ENCODE peak calls at places on chromosomes 4 and X, in nine cellular contexts. One of them, this sample, is unnamed.
A peak's percentile ranks its signal among the peaks of the same experiment; 100 is the strongest.

GRCh38 chr4:98624642-98625041 is 33.8 kb downstream of the TSPAN5 start:
- DNase-seq in esophagus squamous epithelium: no peak
- DNase-seq in mammary epithelial cell: no peak
- DNase-seq in kidney epithelial cell: no peak
- DNase-seq in sigmoid colon: no peak
- DNase-seq in A549: no peak
- DNase-seq in CD4-positive, alpha-beta T cell: no peak
- DNase-seq in neural crest cell: no peak
- DNase-seq in type B pancreatic cell: no peak
- DNase-seq in this sample: no peak

GRCh38 chr4:103375278-103375677 is 177.1 kb upstream of the CENPE start:
- DNase-seq in esophagus squamous epithelium: no peak
- DNase-seq in mammary epithelial cell: peak; percentile 48
- DNase-seq in kidney epithelial cell: peak; percentile 26
- DNase-seq in sigmoid colon: no peak
- DNase-seq in A549: no peak
- DNase-seq in CD4-positive, alpha-beta T cell: no peak
- DNase-seq in neural crest cell: no peak
- DNase-seq in type B pancreatic cell: no peak
- DNase-seq in this sample: no peak

GRCh38 chr4:6900181-6900812 is 9.3 kb upstream of the TBC1D14 start:
- DNase-seq in esophagus squamous epithelium: no peak
- DNase-seq in mammary epithelial cell: no peak
- DNase-seq in kidney epithelial cell: no peak
- DNase-seq in sigmoid colon: peak; percentile 49
- DNase-seq in A549: no peak
- DNase-seq in CD4-positive, alpha-beta T cell: no peak
- DNase-seq in neural crest cell: no peak
- DNase-seq in type B pancreatic cell: no peak
- DNase-seq in this sample: no peak

GRCh38 chr4:131566026-131566425 is 1583.1 kb upstream of the PCDH10 start:
- DNase-seq in esophagus squamous epithelium: no peak
- DNase-seq in mammary epithelial cell: peak; percentile 71
- DNase-seq in kidney epithelial cell: no peak
- DNase-seq in sigmoid colon: no peak
- DNase-seq in A549: no peak
- DNase-seq in CD4-positive, alpha-beta T cell: no peak
- DNase-seq in neural crest cell: no peak
- DNase-seq in type B pancreatic cell: no peak
- DNase-seq in this sample: no peak

GRCh38 chr4:147546341-147546740 is 65.4 kb downstream of the EDNRA start:
- DNase-seq in esophagus squamous epithelium: no peak
- DNase-seq in mammary epithelial cell: peak; percentile 84
- DNase-seq in kidney epithelial cell: peak; percentile 14
- DNase-seq in sigmoid colon: no peak
- DNase-seq in A549: peak; percentile 14
- DNase-seq in CD4-positive, alpha-beta T cell: no peak
- DNase-seq in neural crest cell: no peak
- DNase-seq in type B pancreatic cell: no peak
- DNase-seq in this sample: no peak

GRCh38 chrX:11421816-11422528 is 128.8 kb downstream of the AMELX start:
- DNase-seq in esophagus squamous epithelium: no peak
- DNase-seq in mammary epithelial cell: no peak
- DNase-seq in kidney epithelial cell: no peak
- DNase-seq in sigmoid colon: no peak
- DNase-seq in A549: no peak
- DNase-seq in CD4-positive, alpha-beta T cell: no peak
- DNase-seq in neural crest cell: no peak
- DNase-seq in type B pancreatic cell: no peak
- DNase-seq in this sample: no peak

GRCh38 chr4:182465114-182465513 is 221.9 kb downstream of the TENM3 start:
- DNase-seq in esophagus squamous epithelium: no peak
- DNase-seq in mammary epithelial cell: no peak
- DNase-seq in kidney epithelial cell: no peak
- DNase-seq in sigmoid colon: no peak
- DNase-seq in A549: no peak
- DNase-seq in CD4-positive, alpha-beta T cell: no peak
- DNase-seq in neural crest cell: no peak
- DNase-seq in type B pancreatic cell: no peak
- DNase-seq in this sample: no peak

GRCh38 chr4:38160487-38161207 is 200.4 kb downstream of the PTTG2 start:
- DNase-seq in esophagus squamous epithelium: no peak
- DNase-seq in mammary epithelial cell: peak; percentile 97
- DNase-seq in kidney epithelial cell: peak; percentile 95
- DNase-seq in sigmoid colon: peak; percentile 72
- DNase-seq in A549: peak; percentile 60
- DNase-seq in CD4-positive, alpha-beta T cell: no peak
- DNase-seq in neural crest cell: no peak
- DNase-seq in type B pancreatic cell: no peak
- DNase-seq in this sample: no peak

GRCh38 chr4:113423631-113424030 is 337.9 kb downstream of the CAMK2D start:
- DNase-seq in esophagus squamous epithelium: no peak
- DNase-seq in mammary epithelial cell: no peak
- DNase-seq in kidney epithelial cell: no peak
- DNase-seq in sigmoid colon: no peak
- DNase-seq in A549: no peak
- DNase-seq in CD4-positive, alpha-beta T cell: no peak
- DNase-seq in neural crest cell: no peak
- DNase-seq in type B pancreatic cell: no peak
- DNase-seq in this sample: no peak

GRCh38 chr4:176789955-176790354 is 2.8 kb downstream of the VEGFC start:
- DNase-seq in esophagus squamous epithelium: no peak
- DNase-seq in mammary epithelial cell: peak; percentile 80
- DNase-seq in kidney epithelial cell: peak; percentile 42
- DNase-seq in sigmoid colon: no peak
- DNase-seq in A549: no peak
- DNase-seq in CD4-positive, alpha-beta T cell: no peak
- DNase-seq in neural crest cell: no peak
- DNase-seq in type B pancreatic cell: no peak
- DNase-seq in this sample: no peak

GRCh38 chr4:93865650-93866049 is 37.1 kb downstream of the ATOH1 start:
- DNase-seq in esophagus squamous epithelium: no peak
- DNase-seq in mammary epithelial cell: no peak
- DNase-seq in kidney epithelial cell: no peak
- DNase-seq in sigmoid colon: no peak
- DNase-seq in A549: no peak
- DNase-seq in CD4-positive, alpha-beta T cell: no peak
- DNase-seq in neural crest cell: no peak
- DNase-seq in type B pancreatic cell: no peak
- DNase-seq in this sample: no peak

GRCh38 chr4:140061194-140061593 is 92.8 kb downstream of the MAML3 start:
- DNase-seq in esophagus squamous epithelium: no peak
- DNase-seq in mammary epithelial cell: no peak
- DNase-seq in kidney epithelial cell: no peak
- DNase-seq in sigmoid colon: no peak
- DNase-seq in A549: no peak
- DNase-seq in CD4-positive, alpha-beta T cell: no peak
- DNase-seq in neural crest cell: no peak
- DNase-seq in type B pancreatic cell: no peak
- DNase-seq in this sample: no peak

GRCh38 chr4:82561745-82562552 is at the start of gene TMEM150C:
- DNase-seq in esophagus squamous epithelium: no peak
- DNase-seq in mammary epithelial cell: no peak
- DNase-seq in kidney epithelial cell: no peak
- DNase-seq in sigmoid colon: no peak
- DNase-seq in A549: peak; percentile 45
- DNase-seq in CD4-positive, alpha-beta T cell: no peak
- DNase-seq in neural crest cell: peak; percentile 35
- DNase-seq in type B pancreatic cell: no peak
- DNase-seq in this sample: peak; percentile 62

GRCh38 chr4:14269824-14270223 is 642.3 kb upstream of the BOD1L1 start:
- DNase-seq in esophagus squamous epithelium: no peak
- DNase-seq in mammary epithelial cell: no peak
- DNase-seq in kidney epithelial cell: no peak
- DNase-seq in sigmoid colon: no peak
- DNase-seq in A549: no peak
- DNase-seq in CD4-positive, alpha-beta T cell: no peak
- DNase-seq in neural crest cell: no peak
- DNase-seq in type B pancreatic cell: no peak
- DNase-seq in this sample: no peak

GRCh38 chr4:162499478-162499877 is 335.7 kb upstream of the FSTL5 start:
- DNase-seq in esophagus squamous epithelium: no peak
- DNase-seq in mammary epithelial cell: no peak
- DNase-seq in kidney epithelial cell: no peak
- DNase-seq in sigmoid colon: no peak
- DNase-seq in A549: no peak
- DNase-seq in CD4-positive, alpha-beta T cell: no peak
- DNase-seq in neural crest cell: no peak
- DNase-seq in type B pancreatic cell: no peak
- DNase-seq in this sample: no peak
- TF ChIP-seq CTCF in esophagus squamous epithelium: peak; percentile 34
- TF ChIP-seq CTCF in mammary epithelial cell: peak; percentile 40
- TF ChIP-seq CTCF in kidney epithelial cell: peak; percentile 39
- TF ChIP-seq CTCF in sigmoid colon: no peak
- TF ChIP-seq CTCF in A549: peak; percentile 26
- TF ChIP-seq CTCF in CD4-positive, alpha-beta T cell: no peak
- TF ChIP-seq CTCF in neural crest cell: peak; percentile 58
- TF ChIP-seq CTCF in type B pancreatic cell: peak; percentile 69
- TF ChIP-seq CTCF in this sample: peak; percentile 52

DNA sequence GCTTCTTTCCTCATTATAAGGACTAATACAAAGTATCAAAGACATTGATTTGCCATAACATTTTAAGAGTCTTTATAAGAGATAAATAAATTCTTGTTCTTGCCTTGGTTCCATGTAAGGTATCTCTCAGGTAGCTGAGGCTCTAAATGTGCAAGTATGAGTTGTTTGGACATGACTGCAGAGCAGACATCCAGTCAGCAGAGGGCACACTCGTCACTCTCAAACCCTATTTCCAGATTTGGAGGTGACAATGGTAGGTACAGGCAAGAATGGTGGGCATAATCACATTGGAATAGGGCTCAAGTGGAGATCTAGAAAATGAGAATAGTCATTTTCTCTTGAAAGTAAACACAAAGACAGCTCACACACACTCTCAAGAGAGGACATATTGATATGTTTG is 133.3 kb upstream of the ZIC3 start:
- DNase-seq in esophagus squamous epithelium: no peak
- DNase-seq in mammary epithelial cell: no peak
- DNase-seq in kidney epithelial cell: no peak
- DNase-seq in sigmoid colon: no peak
- DNase-seq in A549: no peak
- DNase-seq in CD4-positive, alpha-beta T cell: no peak
- DNase-seq in neural crest cell: no peak
- DNase-seq in type B pancreatic cell: no peak
- DNase-seq in this sample: no peak
- TF ChIP-seq CTCF in esophagus squamous epithelium: no peak
- TF ChIP-seq CTCF in mammary epithelial cell: no peak
- TF ChIP-seq CTCF in kidney epithelial cell: peak; percentile 9
- TF ChIP-seq CTCF in sigmoid colon: no peak
- TF ChIP-seq CTCF in A549: no peak
- TF ChIP-seq CTCF in CD4-positive, alpha-beta T cell: no peak
- TF ChIP-seq CTCF in neural crest cell: peak; percentile 62
- TF ChIP-seq CTCF in type B pancreatic cell: peak; percentile 70
- TF ChIP-seq CTCF in this sample: peak; percentile 52

GRCh38 chr4:183722738-183723560 is 63.9 kb downstream of the TRAPPC11 start:
- DNase-seq in esophagus squamous epithelium: no peak
- DNase-seq in mammary epithelial cell: peak; percentile 75
- DNase-seq in kidney epithelial cell: no peak
- DNase-seq in sigmoid colon: peak; percentile 74
- DNase-seq in A549: no peak
- DNase-seq in CD4-positive, alpha-beta T cell: peak; percentile 44
- DNase-seq in neural crest cell: peak; percentile 60
- DNase-seq in type B pancreatic cell: peak; percentile 77
- DNase-seq in this sample: peak; percentile 68
- TF ChIP-seq CTCF in esophagus squamous epithelium: no peak
- TF ChIP-seq CTCF in mammary epithelial cell: no peak
- TF ChIP-seq CTCF in kidney epithelial cell: no peak
- TF ChIP-seq CTCF in sigmoid colon: no peak
- TF ChIP-seq CTCF in A549: no peak
- TF ChIP-seq CTCF in CD4-positive, alpha-beta T cell: no peak
- TF ChIP-seq CTCF in neural crest cell: peak; percentile 28
- TF ChIP-seq CTCF in type B pancreatic cell: no peak
- TF ChIP-seq CTCF in this sample: peak; percentile 31

GRCh38 chrX:6227445-6227820 is 1.2 kb downstream of the NLGN4X start:
- DNase-seq in esophagus squamous epithelium: no peak
- DNase-seq in mammary epithelial cell: no peak
- DNase-seq in kidney epithelial cell: no peak
- DNase-seq in sigmoid colon: no peak
- DNase-seq in A549: no peak
- DNase-seq in CD4-positive, alpha-beta T cell: no peak
- DNase-seq in neural crest cell: peak; percentile 33
- DNase-seq in type B pancreatic cell: peak; percentile 67
- DNase-seq in this sample: no peak

GRCh38 chrX:6223516-6223915 is 5.2 kb downstream of the NLGN4X start:
- DNase-seq in esophagus squamous epithelium: no peak
- DNase-seq in mammary epithelial cell: no peak
- DNase-seq in kidney epithelial cell: no peak
- DNase-seq in sigmoid colon: no peak
- DNase-seq in A549: no peak
- DNase-seq in CD4-positive, alpha-beta T cell: no peak
- DNase-seq in neural crest cell: no peak
- DNase-seq in type B pancreatic cell: no peak
- DNase-seq in this sample: no peak

GRCh38 chrX:6226646-6227444 is 1.8 kb downstream of the NLGN4X start:
- DNase-seq in esophagus squamous epithelium: no peak
- DNase-seq in mammary epithelial cell: no peak
- DNase-seq in kidney epithelial cell: no peak
- DNase-seq in sigmoid colon: no peak
- DNase-seq in A549: no peak
- DNase-seq in CD4-positive, alpha-beta T cell: no peak
- DNase-seq in neural crest cell: peak; percentile 54
- DNase-seq in type B pancreatic cell: peak; percentile 74
- DNase-seq in this sample: peak; percentile 32

GRCh38 chrX:6226053-6226645 is 2.5 kb downstream of the NLGN4X start:
- DNase-seq in esophagus squamous epithelium: no peak
- DNase-seq in mammary epithelial cell: peak; percentile 15
- DNase-seq in kidney epithelial cell: no peak
- DNase-seq in sigmoid colon: no peak
- DNase-seq in A549: no peak
- DNase-seq in CD4-positive, alpha-beta T cell: no peak
- DNase-seq in neural crest cell: peak; percentile 66
- DNase-seq in type B pancreatic cell: peak; percentile 74
- DNase-seq in this sample: peak; percentile 33

DNA sequence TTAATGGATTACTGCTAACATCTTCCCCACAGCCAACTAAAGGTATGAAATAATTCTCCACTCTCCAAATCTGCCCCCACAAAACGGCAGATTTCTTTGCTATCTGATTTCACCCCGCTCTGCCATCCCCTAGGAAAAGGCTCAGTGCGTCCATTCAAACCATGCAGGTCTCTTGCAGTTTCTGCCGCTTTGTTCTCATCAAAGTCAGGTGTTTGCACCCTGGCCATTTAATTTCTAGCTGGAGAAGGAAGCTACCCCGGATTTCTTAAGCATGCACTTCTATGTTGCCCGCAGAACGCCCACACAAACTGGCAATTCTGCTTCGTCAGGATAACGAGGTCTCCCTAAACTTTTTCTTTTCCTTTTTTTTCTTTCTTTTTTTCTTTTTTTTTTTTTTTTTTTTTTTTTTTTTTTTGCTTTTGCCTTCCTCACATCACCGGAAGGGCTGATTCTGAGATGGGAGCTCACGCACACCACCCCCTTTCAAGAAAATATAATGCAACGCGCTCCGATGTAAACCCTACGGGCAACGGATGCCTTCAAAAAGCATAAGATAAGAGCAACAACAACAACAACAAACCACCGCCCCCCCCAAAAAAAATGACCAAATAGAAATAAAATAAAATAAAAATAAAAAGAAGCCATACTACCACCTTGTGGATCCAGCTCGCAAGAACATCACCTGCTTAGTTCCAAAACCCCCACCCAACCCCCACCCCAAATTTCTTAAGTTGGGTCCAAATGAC is 3.2 kb downstream of the NLGN4X start:
- DNase-seq in esophagus squamous epithelium: no peak
- DNase-seq in mammary epithelial cell: peak; percentile 5
- DNase-seq in kidney epithelial cell: no peak
- DNase-seq in sigmoid colon: no peak
- DNase-seq in A549: no peak
- DNase-seq in CD4-positive, alpha-beta T cell: no peak
- DNase-seq in neural crest cell: no peak
- DNase-seq in type B pancreatic cell: no peak
- DNase-seq in this sample: no peak
- TF ChIP-seq CTCF in esophagus squamous epithelium: no peak
- TF ChIP-seq CTCF in mammary epithelial cell: no peak
- TF ChIP-seq CTCF in kidney epithelial cell: peak; percentile 7
- TF ChIP-seq CTCF in sigmoid colon: no peak
- TF ChIP-seq CTCF in A549: no peak
- TF ChIP-seq CTCF in CD4-positive, alpha-beta T cell: no peak
- TF ChIP-seq CTCF in neural crest cell: peak; percentile 58
- TF ChIP-seq CTCF in type B pancreatic cell: peak; percentile 70
- TF ChIP-seq CTCF in this sample: peak; percentile 46